ENCODE peak calls at places on chromosome 4, in four cellular contexts. M, L, R and U are unnamed samples.
A peak's percentile ranks its signal among the peaks of the same experiment; 100 is the strongest.

GRCh38 chr4:122666527-122667245 is 45.8 kb upstream of the IL21 start:
- DNase-seq in M (peak; percentile 82), L (no peak), R (no peak), U (peak; percentile 91)

GRCh38 chr4:189615217-189615663 is 325.4 kb upstream of the FRG1 start:
- DNase-seq in M (no peak), L (no peak), R (no peak), U (no peak)

GRCh38 chr4:4289055-4289454 is 899 bp downstream of the LYAR start:
- DNase-seq in M (no peak), L (peak; percentile 8), R (no peak), U (peak; percentile 37)

GRCh38 chr4:68346461-68346860 is 3.4 kb downstream of the YTHDC1 start:
- DNase-seq in M (peak; percentile 95), L (no peak), R (no peak), U (peak; percentile 33)

GRCh38 chr4:105022811-105023667 is 123.6 kb upstream of the TET2 start:
- DNase-seq in M (peak; percentile 84), L (no peak), R (no peak), U (no peak)

GRCh38 chr4:116058129-116058528 is 944.7 kb upstream of the NDST4 start:
- DNase-seq in M (no peak), L (no peak), R (no peak), U (no peak)

GRCh38 chr4:87069037-87069742 is 134.4 kb downstream of the AFF1 start:
- DNase-seq in M (no peak), L (no peak), R (no peak), U (no peak)

GRCh38 chr4:147355849-147356248 is 125.0 kb upstream of the EDNRA start:
- DNase-seq in M (peak; percentile 62), L (no peak), R (no peak), U (peak; percentile 86)

GRCh38 chr4:54439831-54440243 is 210.7 kb downstream of the PDGFRA start:
- DNase-seq in M (peak; percentile 49), L (peak; percentile 5), R (no peak), U (peak; percentile 71)

GRCh38 chr4:177339794-177340374 is 30.2 kb downstream of the NEIL3 start:
- DNase-seq in M (peak; percentile 31), L (peak; percentile 39), R (peak; percentile 23), U (peak; percentile 64)

GRCh38 chr4:93469560-93469959 is 359.0 kb upstream of the ATOH1 start:
- DNase-seq in M (no peak), L (no peak), R (no peak), U (no peak)

GRCh38 chr4:80365928-80366327 is 30.4 kb downstream of the CFAP299 start:
- DNase-seq in M (peak; percentile 82), L (peak; percentile 92), R (peak; percentile 64), U (peak; percentile 83)

GRCh38 chr4:67273676-67274075 is 271.6 kb downstream of the CENPC start:
- DNase-seq in M (peak; percentile 55), L (no peak), R (no peak), U (no peak)

GRCh38 chr4:178165909-178166308 is 723.7 kb upstream of the AGA start:
- DNase-seq in M (peak; percentile 56), L (no peak), R (no peak), U (no peak)

GRCh38 chr4:86441175-86441960 is 81.5 kb upstream of the MAPK10 start:
- DNase-seq in M (peak; percentile 76), L (no peak), R (peak; percentile 48), U (peak; percentile 47)

GRCh38 chr4:38752393-38752961 is 30.3 kb downstream of the TLR10 start:
- DNase-seq in M (no peak), L (no peak), R (no peak), U (peak; percentile 54)

GRCh38 chr4:10405672-10406071 is 51.6 kb downstream of the ZNF518B start:
- DNase-seq in M (no peak), L (no peak), R (no peak), U (no peak)
- H3K9me2 ChIP-seq in M (no peaks in the 10 kb centered on the region), L (no peaks in the 10 kb centered on the region), R (no peaks in the 10 kb centered on the region), U (no peaks in the 10 kb centered on the region)

DNA sequence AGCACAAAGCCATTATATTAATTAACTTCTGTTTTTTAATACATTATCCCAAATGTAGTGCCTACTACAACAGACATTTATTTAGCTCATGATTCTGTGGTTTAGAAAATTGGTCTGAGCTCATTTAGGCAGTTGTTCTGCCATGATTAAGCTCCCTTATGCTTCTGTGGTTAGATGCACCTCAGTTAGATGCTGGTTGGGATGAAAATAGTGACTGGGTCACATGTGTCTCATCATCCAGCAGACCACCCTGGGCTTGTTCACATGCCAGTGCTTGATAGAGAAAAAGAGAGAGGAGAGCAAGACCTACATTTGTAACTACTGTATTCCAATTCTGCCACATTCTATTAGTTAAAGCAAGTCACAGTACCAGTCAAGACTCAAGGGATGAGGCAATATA is 376.4 kb upstream of the GNPDA2 start:
- DNase-seq in M (no peak), L (no peak), R (no peak), U (no peak)
- H3K9me2 ChIP-seq in M (no peaks in the 10 kb centered on the region), L (no peaks in the 10 kb centered on the region), R (no peaks in the 10 kb centered on the region), U (no peaks in the 10 kb centered on the region)

GRCh38 chr4:158586881-158587280 is 65.2 kb downstream of the RXFP1 start:
- DNase-seq in M (no peak), L (no peak), R (no peak), U (no peak)

GRCh38 chr4:158590219-158590618 is 68.5 kb downstream of the RXFP1 start:
- DNase-seq in M (no peak), L (no peak), R (no peak), U (no peak)

GRCh38 chr4:158588777-158589176 is 67.1 kb downstream of the RXFP1 start:
- DNase-seq in M (peak; percentile 29), L (no peak), R (no peak), U (no peak)

GRCh38 chr4:158588285-158588684 is 66.6 kb downstream of the RXFP1 start:
- DNase-seq in M (no peak), L (no peak), R (no peak), U (no peak)
- H3K9me2 ChIP-seq in M (no peaks in the 10 kb centered on the region), L (no peaks in the 10 kb centered on the region), R (no peaks in the 10 kb centered on the region), U (no peaks in the 10 kb centered on the region)

GRCh38 chr4:128601992-128602695 is 207.4 kb upstream of the JADE1 start:
- DNase-seq in M (no peak), L (no peak), R (no peak), U (peak; percentile 63)

GRCh38 chr4:128604840-128605239 is 204.7 kb upstream of the JADE1 start:
- DNase-seq in M (peak; percentile 49), L (no peak), R (no peak), U (no peak)

GRCh38 chr4:128604204-128604603 is 205.3 kb upstream of the JADE1 start:
- DNase-seq in M (no peak), L (no peak), R (no peak), U (no peak)

GRCh38 chr4:128608006-128608405 is 201.5 kb upstream of the JADE1 start:
- DNase-seq in M (no peak), L (no peak), R (no peak), U (no peak)

GRCh38 chr4:128606173-128606572 is 203.3 kb upstream of the JADE1 start:
- DNase-seq in M (peak; percentile 80), L (no peak), R (no peak), U (peak; percentile 79)
- H3K9me2 ChIP-seq in M (no peaks in the 10 kb centered on the region), L (no peaks in the 10 kb centered on the region), R (no peaks in the 10 kb centered on the region), U (no peaks in the 10 kb centered on the region)

GRCh38 chr4:153261431-153261830 is 57.2 kb downstream of the TRIM2 start:
- DNase-seq in M (no peak), L (no peak), R (no peak), U (peak; percentile 43)
- H3K9me2 ChIP-seq in M (no peaks in the 10 kb centered on the region), L (no peaks in the 10 kb centered on the region), R (no peaks in the 10 kb centered on the region), U (no peaks in the 10 kb centered on the region)

GRCh38 chr4:152686452-152687013 is 6.7 kb upstream of the TMEM154 start:
- DNase-seq in M (no peak), L (no peak), R (no peak), U (no peak)

GRCh38 chr4:152682143-152682542 is 2.3 kb upstream of the TMEM154 start:
- DNase-seq in M (no peak), L (no peak), R (no peak), U (no peak)

GRCh38 chr4:152684587-152684986 is 4.8 kb upstream of the TMEM154 start:
- DNase-seq in M (no peak), L (no peak), R (no peak), U (no peak)

GRCh38 chr4:152680988-152681731 is 1.4 kb upstream of the TMEM154 start:
- DNase-seq in M (peak; percentile 72), L (peak; percentile 65), R (no peak), U (peak; percentile 83)

DNA sequence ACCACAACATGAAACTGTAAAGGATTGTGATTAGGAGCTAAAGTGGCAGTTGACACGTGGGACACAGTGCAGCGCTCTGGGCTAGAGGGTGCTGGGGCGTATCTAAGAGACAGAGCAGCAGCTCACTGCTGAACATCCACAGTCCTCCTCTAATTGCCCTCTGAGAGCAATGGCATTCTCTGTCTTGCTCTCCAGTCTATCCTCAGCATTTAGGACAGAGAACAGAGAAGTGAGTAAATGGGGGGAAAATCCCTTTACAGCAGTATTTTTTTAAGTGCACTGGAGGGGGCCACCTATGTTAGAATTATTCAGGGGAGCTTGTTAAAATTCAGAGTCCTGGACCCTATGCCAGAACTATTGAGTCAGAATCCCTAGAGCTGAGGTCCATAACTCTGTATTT is 4.2 kb upstream of the TMEM154 start:
- DNase-seq in M (no peak), L (peak; percentile 38), R (no peak), U (no peak)
- H3K9me2 ChIP-seq in M (no peaks in the 10 kb centered on the region), L (no peaks in the 10 kb centered on the region), R (no peaks in the 10 kb centered on the region), U (no peaks in the 10 kb centered on the region)

DNA sequence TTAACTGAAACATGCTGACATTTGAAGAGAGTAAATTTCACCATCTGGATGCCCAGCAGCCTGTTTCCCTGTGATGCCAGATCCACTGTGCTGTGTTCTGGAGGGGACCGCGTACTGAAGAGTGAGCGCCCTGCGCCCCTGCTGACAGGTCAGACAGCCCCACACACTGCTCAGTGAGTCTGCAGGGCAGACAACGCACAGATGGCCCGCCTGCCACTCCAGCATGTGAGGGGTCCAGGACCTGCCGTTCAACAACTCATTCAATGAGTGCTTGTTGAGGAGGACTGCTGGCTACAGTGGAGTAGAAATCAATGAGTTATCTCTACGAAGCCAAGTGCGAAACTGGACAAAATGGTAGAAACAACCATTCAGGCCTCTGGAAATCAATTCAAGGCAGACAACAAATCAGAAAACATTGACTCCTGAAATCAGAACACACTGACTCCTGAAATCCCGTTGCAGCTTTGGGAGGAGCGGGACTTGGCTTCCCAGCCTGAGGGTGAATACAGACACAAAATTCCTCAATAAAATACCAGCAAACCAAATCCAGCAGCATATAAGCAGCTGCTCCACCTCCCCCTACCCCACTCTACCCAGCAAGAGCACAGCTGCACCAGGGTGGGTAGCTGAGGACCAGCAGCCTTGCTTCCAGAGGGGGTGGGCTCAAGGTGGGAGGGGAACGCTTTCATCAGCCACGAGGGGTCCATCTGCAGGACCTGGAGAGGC is 49.4 kb downstream of the FGFRL1 start:
- DNase-seq in M (no peak), L (no peak), R (no peak), U (no peak)
- H3K9me2 ChIP-seq in M (no peaks in the 10 kb centered on the region), L (no peaks in the 10 kb centered on the region), R (no peaks in the 10 kb centered on the region), U (no peaks in the 10 kb centered on the region)

GRCh38 chr4:120927758-120928409 is 5.4 kb upstream of the PRDM5 start:
- DNase-seq in M (no peak), L (no peak), R (no peak), U (peak; percentile 57)
- H3K9me2 ChIP-seq in M (no peaks in the 10 kb centered on the region), L (no peaks in the 10 kb centered on the region), R (peaks cover 12% of the 10 kb centered on the region), U (no peaks in the 10 kb centered on the region)

GRCh38 chr4:128357286-128357685 is 69.7 kb upstream of the PGRMC2 start:
- DNase-seq in M (no peak), L (no peak), R (no peak), U (peak; percentile 32)

GRCh38 chr4:128358903-128359260 is 71.3 kb upstream of the PGRMC2 start:
- DNase-seq in M (no peak), L (no peak), R (no peak), U (peak; percentile 22)

GRCh38 chr4:128355301-128355700 is 67.7 kb upstream of the PGRMC2 start:
- DNase-seq in M (no peak), L (no peak), R (no peak), U (peak; percentile 40)

GRCh38 chr4:128359422-128359821 is 71.8 kb upstream of the PGRMC2 start:
- DNase-seq in M (no peak), L (no peak), R (no peak), U (no peak)

GRCh38 chr4:128358231-128358902 is 70.8 kb upstream of the PGRMC2 start:
- DNase-seq in M (no peak), L (no peak), R (no peak), U (peak; percentile 78)
- H3K9me2 ChIP-seq in M (no peaks in the 10 kb centered on the region), L (no peaks in the 10 kb centered on the region), R (no peaks in the 10 kb centered on the region), U (no peaks in the 10 kb centered on the region)